ENCODE peak calls at places on chromosomes 13 and 19, in five cellular contexts. H is naive thymus-derived CD8-positive, alpha-beta T cell; I is mucosa of gallbladder; U is hippocampal formation; K is T-helper 2 cell treated with Interferon-gamma antibody and Interleukin-4, amounts not matched to agents 5 μg/mL and 100 μg/mL, for 36 hours. Q is an unnamed sample.

GRCh38 chr13:112245179-112245724 is 130.9 kb upstream of the SPACA7 start:
- DNase-seq in H (no peak), I (no peak), U (no peak), K (no peak), Q (no peak)

GRCh38 chr19:2216361-2217225 is 19.5 kb downstream of the PLEKHJ1 start:
- DNase-seq in H (no peak), I (no peak), U (no peak), K (no peak), Q (no peak)

GRCh38 chr13:66899955-66900354 is 330.2 kb downstream of the PCDH9 start:
- DNase-seq in H (no peak), I (no peak), U (no peak), K (no peak), Q (no peak)

GRCh38 chr13:112143753-112144615 is 77.0 kb downstream of the SOX1 start:
- DNase-seq in H (no peak), I (no peak), U (no peak), K (no peak), Q (no peak)

GRCh38 chr19:58538257-58539168 is 5.4 kb upstream of the TRIM28 start:
- DNase-seq in H (no peak), I (no peak), U (no peak), K (no peak), Q (no peak)

GRCh38 chr19:18504886-18505610 is 16.8 kb downstream of the ELL start:
- DNase-seq in H (no peak), I (no peak), U (no peak), K (no peak), Q (no peak)

GRCh38 chr19:47351545-47351944 is 2.4 kb downstream of the DHX34 start:
- DNase-seq in H (no peak), I (no peak), U (no peak), K (no peak), Q (no peak)

GRCh38 chr19:53196777-53197396 is 3.7 kb upstream of the ZNF665 start:
- DNase-seq in H (peak), I (peak), U (peak), K (peak), Q (peak)

GRCh38 chr13:85148009-85148408 is 651.2 kb downstream of the SLITRK6 start:
- DNase-seq in H (no peak), I (no peak), U (no peak), K (no peak), Q (no peak)

GRCh38 chr13:95893861-95894260 is 159.3 kb downstream of the UGGT2 start:
- DNase-seq in H (no peak), I (no peak), U (no peak), K (no peak), Q (no peak)

GRCh38 chr13:87975035-87975434 is 303.9 kb downstream of the SLITRK5 start:
- DNase-seq in H (no peak), I (no peak), U (no peak), K (no peak), Q (no peak)

GRCh38 chr13:106373989-106374572 is 161.4 kb downstream of the EFNB2 start:
- DNase-seq in H (no peak), I (no peak), U (no peak), K (no peak), Q (no peak)

GRCh38 chr19:29495091-29495490 is 30.7 kb upstream of the VSTM2B start:
- DNase-seq in H (no peak), I (no peak), U (no peak), K (no peak), Q (no peak)

GRCh38 chr19:46704379-46705076 is 12.4 kb downstream of the PRKD2 start:
- DNase-seq in H (peak), I (peak), U (peak), K (peak), Q (no peak)

GRCh38 chr13:77544365-77544764 is 8.9 kb downstream of the SCEL start:
- DNase-seq in H (no peak), I (no peak), U (peak), K (no peak), Q (no peak)

GRCh38 chr19:339262-339887 is 5.2 kb downstream of the MIER2 start:
- DNase-seq in H (no peak), I (no peak), U (no peak), K (no peak), Q (no peak)

GRCh38 chr13:25168800-25169199 is 3.3 kb downstream of the AMER2 start:
- DNase-seq in H (no peak), I (no peak), U (no peak), K (no peak), Q (no peak)

GRCh38 chr13:111239754-111240670 is 80.4 kb upstream of the TEX29 start:
- DNase-seq in H (no peak), I (no peak), U (no peak), K (no peak), Q (no peak)

GRCh38 chr19:14614099-14614412 is 31.2 kb downstream of the CLEC17A start:
- DNase-seq in H (no peak), I (no peak), U (no peak), K (no peak), Q (no peak)

GRCh38 chr13:66926851-66927524 is 303.1 kb downstream of the PCDH9 start:
- DNase-seq in H (no peak), I (no peak), U (no peak), K (no peak), Q (no peak)

GRCh38 chr19:35142531-35143230 is 374 bp upstream of the FXYD7 start:
- DNase-seq in H (peak), I (no peak), U (peak), K (peak), Q (no peak)